ENCODE peak calls at places on chromosomes 3 and 15, in ten cellular contexts. A, M, N, K, D, X, L, T, O and C are unnamed samples.

GRCh38 chr15:77419836-77420609 is at the start of gene PEAK1:
- DNase-seq in A (peak), M (peak), N (peak), K (peak), D (peak), X (peak), L (peak), T (peak), O (peak), C (peak)

GRCh38 chr3:139219463-139219862 is 124.4 kb upstream of the MRPS22 start:
- DNase-seq in A (no peak), M (no peak), N (no peak), K (no peak), D (no peak), X (no peak), L (no peak), T (no peak), O (no peak), C (no peak)

GRCh38 chr3:85710490-85710889 is 751.7 kb downstream of the CADM2 start:
- DNase-seq in A (no peak), M (no peak), N (no peak), K (peak), D (no peak), X (peak), L (peak), T (no peak), O (no peak), C (no peak)

GRCh38 chr15:58224068-58224467 is 85.9 kb downstream of the AQP9 start:
- DNase-seq in A (no peak), M (no peak), N (no peak), K (no peak), D (no peak), X (no peak), L (no peak), T (no peak), O (no peak), C (no peak)

GRCh38 chr3:118089563-118089962 is 945.1 kb downstream of the IGSF11 start:
- DNase-seq in A (no peak), M (no peak), N (no peak), K (peak), D (no peak), X (peak), L (peak), T (no peak), O (no peak), C (no peak)

GRCh38 chr15:83845230-83845629 is 191.3 kb downstream of the ADAMTSL3 start:
- DNase-seq in A (no peak), M (no peak), N (no peak), K (peak), D (no peak), X (peak), L (no peak), T (no peak), O (no peak), C (no peak)

GRCh38 chr3:171187706-171188290 is 161.3 kb upstream of the SLC2A2 start:
- DNase-seq in A (no peak), M (no peak), N (no peak), K (peak), D (no peak), X (no peak), L (peak), T (peak), O (peak), C (no peak)

GRCh38 chr3:77421916-77422315 is 382.0 kb downstream of the ROBO2 start:
- DNase-seq in A (no peak), M (no peak), N (no peak), K (no peak), D (no peak), X (no peak), L (no peak), T (no peak), O (no peak), C (no peak)

GRCh38 chr15:56933420-56934210 is 15.2 kb downstream of the TCF12 start:
- DNase-seq in A (no peak), M (no peak), N (no peak), K (no peak), D (no peak), X (no peak), L (peak), T (no peak), O (no peak), C (no peak)

GRCh38 chr3:48655586-48655985 is 7.1 kb downstream of the CELSR3 start:
- DNase-seq in A (no peak), M (no peak), N (no peak), K (no peak), D (no peak), X (no peak), L (no peak), T (peak), O (no peak), C (no peak)

GRCh38 chr3:128553560-128553959 is 60.6 kb upstream of the GATA2 start:
- DNase-seq in A (peak), M (no peak), N (no peak), K (no peak), D (no peak), X (no peak), L (no peak), T (no peak), O (no peak), C (no peak)

GRCh38 chr3:126014252-126014651 is 45.3 kb downstream of the ROPN1B start:
- DNase-seq in A (peak), M (no peak), N (no peak), K (peak), D (no peak), X (peak), L (no peak), T (peak), O (no peak), C (no peak)

GRCh38 chr15:66212471-66212870 is 41.1 kb downstream of the MEGF11 start:
- DNase-seq in A (peak), M (no peak), N (no peak), K (no peak), D (no peak), X (no peak), L (no peak), T (no peak), O (no peak), C (no peak)

GRCh38 chr3:157347577-157348303 is 88.9 kb upstream of the PTX3 start:
- DNase-seq in A (no peak), M (no peak), N (no peak), K (no peak), D (no peak), X (no peak), L (no peak), T (no peak), O (no peak), C (no peak)

GRCh38 chr15:93359037-93359779 is 270.2 kb upstream of the RGMA start:
- DNase-seq in A (no peak), M (no peak), N (no peak), K (no peak), D (no peak), X (no peak), L (no peak), T (no peak), O (no peak), C (no peak)

GRCh38 chr3:13024274-13024863 is 48.9 kb downstream of the IQSEC1 start:
- DNase-seq in A (peak), M (no peak), N (no peak), K (no peak), D (peak), X (no peak), L (no peak), T (no peak), O (no peak), C (peak)

GRCh38 chr3:30368978-30369377 is 237.4 kb upstream of the TGFBR2 start:
- DNase-seq in A (no peak), M (no peak), N (no peak), K (peak), D (no peak), X (peak), L (peak), T (no peak), O (no peak), C (no peak)

GRCh38 chr3:13501056-13501455 is 20.9 kb downstream of the HDAC11 start:
- DNase-seq in A (peak), M (no peak), N (no peak), K (peak), D (no peak), X (no peak), L (no peak), T (no peak), O (no peak), C (peak)

GRCh38 chr15:92123848-92124631 is 269.6 kb upstream of the ST8SIA2 start:
- DNase-seq in A (no peak), M (no peak), N (no peak), K (no peak), D (no peak), X (no peak), L (no peak), T (no peak), O (no peak), C (no peak)

GRCh38 chr3:49609815-49610214 is 55.5 kb downstream of the BSN start:
- DNase-seq in A (peak), M (no peak), N (no peak), K (no peak), D (no peak), X (no peak), L (no peak), T (no peak), O (no peak), C (no peak)

GRCh38 chr15:69722924-69723323 is 270.3 kb downstream of the RPLP1 start:
- DNase-seq in A (no peak), M (no peak), N (no peak), K (no peak), D (no peak), X (no peak), L (no peak), T (no peak), O (no peak), C (no peak)

GRCh38 chr3:146221276-146221675 is 29.6 kb downstream of the PLSCR4 start:
- DNase-seq in A (no peak), M (no peak), N (no peak), K (peak), D (no peak), X (peak), L (no peak), T (no peak), O (no peak), C (no peak)

GRCh38 chr3:135000465-135000864 is 205.4 kb downstream of the EPHB1 start:
- DNase-seq in A (no peak), M (no peak), N (no peak), K (no peak), D (no peak), X (no peak), L (no peak), T (no peak), O (no peak), C (no peak)

GRCh38 chr3:21750831-21751391 is at the start of gene ZNF385D:
- DNase-seq in A (peak), M (peak), N (no peak), K (peak), D (peak), X (peak), L (peak), T (no peak), O (peak), C (peak)

GRCh38 chr3:44061961-44062360 is 179.7 kb upstream of the TOPAZ1 start:
- DNase-seq in A (no peak), M (no peak), N (no peak), K (no peak), D (no peak), X (no peak), L (no peak), T (no peak), O (no peak), C (no peak)

GRCh38 chr3:127418560-127419099 is 130.8 kb upstream of the PRR20G start:
- DNase-seq in A (no peak), M (no peak), N (no peak), K (no peak), D (no peak), X (no peak), L (no peak), T (no peak), O (no peak), C (no peak)

GRCh38 chr3:170542704-170543103 is 43.2 kb downstream of the SLC7A14 start:
- DNase-seq in A (no peak), M (no peak), N (no peak), K (peak), D (no peak), X (peak), L (peak), T (no peak), O (no peak), C (no peak)

GRCh38 chr15:41656188-41656587 is 4.0 kb upstream of the MGA start:
- DNase-seq in A (no peak), M (no peak), N (no peak), K (no peak), D (no peak), X (peak), L (no peak), T (no peak), O (no peak), C (no peak)

GRCh38 chr3:196774191-196774820 is 34.6 kb downstream of the PAK2 start:
- DNase-seq in A (no peak), M (no peak), N (no peak), K (peak), D (no peak), X (no peak), L (no peak), T (no peak), O (no peak), C (no peak)

GRCh38 chr15:41881925-41882688 is 11.7 kb downstream of the SPTBN5 start:
- DNase-seq in A (no peak), M (no peak), N (peak), K (no peak), D (no peak), X (no peak), L (no peak), T (no peak), O (peak), C (peak)

GRCh38 chr3:176087066-176087697 is 1110.1 kb downstream of the TBL1XR1 start:
- DNase-seq in A (no peak), M (no peak), N (no peak), K (no peak), D (no peak), X (no peak), L (no peak), T (no peak), O (no peak), C (no peak)

GRCh38 chr3:183094711-183095110 is 4.6 kb downstream of the MCCC1 start:
- DNase-seq in A (no peak), M (no peak), N (no peak), K (peak), D (no peak), X (no peak), L (peak), T (no peak), O (no peak), C (no peak)

GRCh38 chr3:9101286-9101685 is 138.0 kb upstream of the RAD18 start:
- DNase-seq in A (no peak), M (no peak), N (no peak), K (no peak), D (no peak), X (no peak), L (no peak), T (no peak), O (no peak), C (no peak)

GRCh38 chr3:164387236-164387635 is 691.1 kb downstream of the SI start:
- DNase-seq in A (no peak), M (no peak), N (no peak), K (no peak), D (no peak), X (no peak), L (no peak), T (no peak), O (no peak), C (no peak)

GRCh38 chr3:164393171-164393570 is 685.1 kb downstream of the SI start:
- DNase-seq in A (no peak), M (no peak), N (no peak), K (no peak), D (no peak), X (no peak), L (no peak), T (no peak), O (no peak), C (no peak)

GRCh38 chr3:164390046-164390445 is 688.2 kb downstream of the SI start:
- DNase-seq in A (no peak), M (no peak), N (no peak), K (no peak), D (no peak), X (no peak), L (no peak), T (no peak), O (no peak), C (no peak)
- TF ChIP-seq CTCF in A (no peak), M (no peak), N (peak), K (no peak), D (no peak), X (no peak), L (peak), T (no peak), O (no peak), C (peak)

GRCh38 chr15:63818191-63818590 is 15.6 kb downstream of the HERC1 start:
- DNase-seq in A (no peak), M (no peak), N (no peak), K (no peak), D (no peak), X (peak), L (no peak), T (no peak), O (peak), C (no peak)

GRCh38 chr15:63819645-63820044 is 14.1 kb downstream of the HERC1 start:
- DNase-seq in A (no peak), M (no peak), N (no peak), K (no peak), D (no peak), X (no peak), L (no peak), T (no peak), O (no peak), C (no peak)

GRCh38 chr15:63815211-63815610 is 18.5 kb downstream of the HERC1 start:
- DNase-seq in A (no peak), M (no peak), N (no peak), K (no peak), D (no peak), X (no peak), L (no peak), T (no peak), O (no peak), C (no peak)

GRCh38 chr15:63818628-63819027 is 15.1 kb downstream of the HERC1 start:
- DNase-seq in A (no peak), M (no peak), N (no peak), K (no peak), D (no peak), X (no peak), L (no peak), T (no peak), O (no peak), C (no peak)

DNA sequence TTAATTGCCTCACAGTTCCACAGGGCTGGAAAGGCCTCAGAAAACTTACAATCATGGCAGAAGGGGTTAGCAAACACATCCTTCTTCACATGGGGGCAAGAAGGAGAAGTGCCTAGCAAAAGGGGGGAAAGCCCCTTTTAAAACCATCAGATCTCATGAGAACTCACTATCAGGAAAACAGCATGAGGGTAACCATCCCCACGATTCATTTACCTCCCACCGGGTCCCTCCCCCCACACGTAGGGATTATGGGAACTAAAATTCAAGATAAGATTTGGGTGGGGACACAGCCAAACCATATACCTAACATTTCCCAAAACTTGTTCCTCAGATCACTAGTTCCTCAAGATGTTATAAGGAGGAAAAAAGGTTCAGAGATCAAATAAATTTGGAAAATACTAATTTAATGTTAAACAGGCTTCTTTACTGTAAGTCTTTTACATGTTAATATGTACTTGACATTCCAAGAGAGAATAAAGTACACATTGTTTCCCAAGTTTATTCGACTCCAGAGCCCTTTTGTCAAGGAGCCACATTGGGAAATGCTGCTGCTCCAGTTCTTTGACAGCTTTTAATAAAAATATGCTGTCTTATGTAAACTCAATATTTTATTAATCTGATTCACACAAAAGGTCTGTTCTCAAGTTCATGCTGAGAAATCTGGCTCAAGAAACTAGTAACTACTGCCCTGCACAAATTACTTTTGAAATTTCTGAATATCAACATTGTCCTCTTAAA is 17.8 kb downstream of the HERC1 start:
- DNase-seq in A (no peak), M (peak), N (no peak), K (no peak), D (no peak), X (no peak), L (no peak), T (no peak), O (no peak), C (no peak)
- TF ChIP-seq CTCF in A (no peak), M (no peak), N (no peak), K (no peak), D (no peak), X (no peak), L (no peak), T (no peak), O (no peak), C (no peak)

GRCh38 chr3:108595304-108595703 is 5.8 kb downstream of the DZIP3 start:
- DNase-seq in A (no peak), M (no peak), N (no peak), K (no peak), D (no peak), X (no peak), L (no peak), T (no peak), O (peak), C (no peak)

GRCh38 chr3:108588616-108589015 is 622 bp downstream of the CIP2A start:
- DNase-seq in A (no peak), M (no peak), N (no peak), K (peak), D (no peak), X (no peak), L (no peak), T (peak), O (no peak), C (no peak)

GRCh38 chr3:108589081-108589997 is at the start of the genes CIP2A and DZIP3:
- DNase-seq in A (peak), M (peak), N (peak), K (peak), D (peak), X (peak), L (peak), T (peak), O (peak), C (peak)

GRCh38 chr3:108590443-108590842 is 921 bp downstream of the DZIP3 start:
- DNase-seq in A (no peak), M (no peak), N (no peak), K (peak), D (no peak), X (no peak), L (no peak), T (no peak), O (no peak), C (no peak)

DNA sequence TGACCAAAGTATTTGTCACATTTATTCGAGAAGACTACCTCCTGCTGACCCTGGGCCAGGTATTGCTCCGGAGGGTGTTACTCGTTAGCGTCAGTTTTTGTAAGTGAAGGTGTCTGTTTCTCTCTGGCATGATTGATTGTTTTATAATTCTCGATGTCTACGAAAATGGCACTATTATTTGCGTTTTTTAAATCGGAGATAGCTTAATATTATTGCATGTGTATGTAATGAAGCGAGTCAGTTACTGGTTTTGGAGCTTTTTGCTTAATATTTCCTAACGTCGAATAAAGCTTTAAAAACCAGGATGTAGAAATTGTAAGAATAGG is 439 bp downstream of the DZIP3 start:
- DNase-seq in A (no peak), M (no peak), N (no peak), K (no peak), D (no peak), X (no peak), L (no peak), T (no peak), O (no peak), C (no peak)
- TF ChIP-seq CTCF in A (no peak), M (no peak), N (no peak), K (peak), D (no peak), X (no peak), L (peak), T (no peak), O (no peak), C (peak)

GRCh38 chr3:73614385-73614784 is 10.4 kb downstream of the PDZRN3 start:
- DNase-seq in A (no peak), M (peak), N (peak), K (peak), D (no peak), X (peak), L (no peak), T (no peak), O (peak), C (no peak)
- TF ChIP-seq CTCF in A (no peak), M (peak), N (no peak), K (no peak), D (no peak), X (no peak), L (no peak), T (no peak), O (no peak), C (peak)

DNA sequence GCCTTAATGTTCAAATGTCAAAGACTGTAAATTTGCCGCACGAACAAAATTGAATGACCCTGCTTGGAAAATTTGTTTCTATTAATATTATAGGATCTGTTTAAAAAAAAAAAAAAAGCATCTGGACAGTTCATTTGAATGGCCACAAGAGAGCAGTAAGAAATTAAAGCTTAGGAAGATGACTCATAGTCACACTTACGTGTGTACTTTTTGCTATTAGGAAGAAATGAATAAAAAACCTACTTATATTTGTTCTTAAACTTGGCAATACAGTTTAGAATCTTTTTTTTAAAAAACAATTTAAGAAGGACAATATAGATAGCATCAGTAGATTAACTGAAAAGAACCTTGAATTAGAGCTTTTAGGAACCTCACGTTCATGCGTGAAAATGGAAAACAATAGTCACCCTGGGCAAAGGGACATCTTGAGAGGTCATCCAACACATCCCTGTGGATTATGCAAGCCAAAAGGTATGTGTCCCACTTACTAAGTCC is 621.8 kb downstream of the MECOM start:
- DNase-seq in A (no peak), M (no peak), N (no peak), K (peak), D (no peak), X (peak), L (peak), T (no peak), O (no peak), C (no peak)
- TF ChIP-seq CTCF in A (peak), M (peak), N (peak), K (peak), D (peak), X (peak), L (peak), T (no peak), O (peak), C (peak)